ENCODE peak calls at places on chromosomes 3 and 15, in five cellular contexts. S is HCT116, P is SK-N-SH, E is GM23248, F is Karpas-422. C is an unnamed sample. For H3K9me2, the result is how much of the 10 kb centered on the place peaks cover.

GRCh38 chr3:195254454-195255175 is 16.3 kb downstream of the XXYLT1 start:
- DNase-seq in P (peak), E (no peak), S (no peak), F (no peak), C (no peak)

GRCh38 chr3:87167634-87168456 is 59.3 kb upstream of the CHMP2B start:
- DNase-seq in P (peak), E (peak), S (peak), F (peak), C (peak)

GRCh38 chr15:25246641-25247417 is 192.0 kb downstream of the UBE3A start:
- DNase-seq in P (no peak), E (no peak), F (no peak), S (no peak), C (no peak)

GRCh38 chr3:144369151-144369879 is 397.7 kb downstream of the DIPK2A start:
- DNase-seq in F (no peak), S (no peak), E (no peak), P (no peak), C (no peak)

GRCh38 chr3:187368251-187368733 is at the start of gene RTP4:
- DNase-seq in S (no peak), F (peak), P (no peak), E (peak), C (peak)

GRCh38 chr3:127449489-127450212 is 140.9 kb downstream of the TPRA1 start:
- DNase-seq in S (no peak), E (no peak), P (no peak), F (no peak), C (no peak)

GRCh38 chr3:115632026-115632425 is 8.7 kb downstream of the GAP43 start:
- DNase-seq in E (no peak), P (no peak), F (no peak), S (no peak), C (no peak)

GRCh38 chr3:71554649-71555048 is 28.9 kb downstream of the FOXP1 start:
- DNase-seq in S (no peak), P (no peak), E (no peak), F (no peak), C (no peak)

GRCh38 chr15:64456634-64457108 is 3.7 kb upstream of the ZNF609 start:
- DNase-seq in S (no peak), P (no peak), E (no peak), F (no peak), C (no peak)

GRCh38 chr3:102269401-102269800 is 165.4 kb upstream of the ZPLD1 start:
- DNase-seq in S (no peak), P (no peak), F (no peak), E (no peak), C (no peak)

GRCh38 chr3:149554826-149555225 is 80.3 kb downstream of the TM4SF4 start:
- DNase-seq in F (no peak), S (peak), E (peak), P (no peak), C (no peak)

GRCh38 chr3:194622621-194623360 is 10.4 kb downstream of the TMEM44 start:
- DNase-seq in F (no peak), P (no peak), E (no peak), S (no peak), C (no peak)

GRCh38 chr3:115551091-115551490 is 72.2 kb upstream of the GAP43 start:
- DNase-seq in F (no peak), P (peak), S (no peak), E (peak), C (no peak)

GRCh38 chr15:67762610-67763368 is 62.5 kb upstream of the SKOR1 start:
- DNase-seq in P (no peak), E (peak), F (no peak), S (no peak), C (peak)

GRCh38 chr15:60773255-60773654 is 294.3 kb upstream of the ICE2 start:
- DNase-seq in P (no peak), F (no peak), S (no peak), E (no peak), C (no peak)

GRCh38 chr15:41971089-41971892 is 1.1 kb downstream of the EHD4 start:
- DNase-seq in S (peak), F (peak), E (peak), P (peak), C (peak)

DNA sequence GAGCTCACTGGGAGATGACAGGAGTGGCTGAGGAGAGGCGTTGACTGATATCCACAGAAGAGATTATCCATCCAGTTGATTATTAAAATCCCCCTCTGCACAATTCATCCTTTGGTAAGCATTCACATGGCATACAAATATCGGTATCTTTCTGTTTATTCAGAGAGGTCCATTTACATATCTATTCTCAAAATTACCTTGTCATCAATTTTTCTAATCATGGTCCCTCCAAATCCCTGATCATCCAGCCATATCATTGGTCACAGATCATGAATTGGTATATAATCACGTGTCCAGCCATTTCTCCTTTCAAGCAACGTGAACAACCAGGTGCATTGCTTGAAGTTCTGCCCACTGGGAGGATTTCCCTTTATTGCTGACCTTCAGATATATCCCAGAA is 1321.0 kb downstream of the ROBO2 start:
- DNase-seq in E (no peak), S (no peak), F (no peak), P (no peak), C (no peak)
- H3K9me2 ChIP-seq in E (under half), S (under half), F (under half), P (under half), C (under half)

GRCh38 chr3:41158947-41159346 is 40.4 kb upstream of the CTNNB1 start:
- DNase-seq in F (no peak), P (no peak), S (no peak), E (no peak), C (no peak)

GRCh38 chr3:41162981-41163380 is 36.3 kb upstream of the CTNNB1 start:
- DNase-seq in E (no peak), P (no peak), F (no peak), S (no peak), C (no peak)

GRCh38 chr3:41167722-41168497 is 31.4 kb upstream of the CTNNB1 start:
- DNase-seq in F (no peak), S (no peak), E (no peak), P (no peak), C (no peak)

GRCh38 chr3:41159581-41160189 is 39.6 kb upstream of the CTNNB1 start:
- DNase-seq in P (no peak), E (no peak), F (no peak), S (peak), C (no peak)

GRCh38 chr3:41162541-41162940 is 36.8 kb upstream of the CTNNB1 start:
- DNase-seq in E (no peak), S (no peak), F (no peak), P (no peak), C (no peak)
- H3K9me2 ChIP-seq in E (under half), S (under half), F (under half), P (under half), C (under half)

DNA sequence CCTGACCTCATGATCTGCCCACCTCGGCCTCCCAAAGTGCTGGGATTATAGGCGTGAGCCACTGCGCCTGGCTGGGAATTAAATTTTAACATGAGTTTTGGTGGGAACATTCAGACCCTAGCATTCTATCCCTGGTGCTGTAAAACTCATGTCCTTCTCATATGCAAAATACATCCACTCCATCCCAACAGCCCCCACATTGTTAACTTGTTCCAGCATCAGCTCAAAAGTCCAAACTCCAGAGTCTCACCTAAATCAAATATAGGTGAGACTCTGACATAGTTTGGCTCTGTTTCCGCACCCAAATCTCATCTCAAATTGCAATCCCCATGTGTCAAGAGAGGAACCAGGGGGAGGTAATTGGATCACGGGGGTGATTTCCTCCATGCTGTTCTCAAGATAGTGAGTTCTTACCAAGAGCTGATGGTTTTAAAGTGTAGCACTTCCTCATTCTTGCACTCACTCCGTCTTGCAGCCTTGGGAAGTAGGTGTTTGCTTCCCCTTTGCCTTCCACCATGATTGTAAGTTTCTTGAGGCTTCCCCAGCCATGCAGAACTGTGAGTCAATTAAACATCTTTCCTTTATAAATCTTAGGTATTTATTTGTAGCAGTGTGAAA is 96.2 kb upstream of the PLCL2 start:
- DNase-seq in E (no peak), F (no peak), P (no peak), S (no peak), C (no peak)
- H3K9me2 ChIP-seq in E (under half), F (under half), P (under half), S (under half), C (under half)

GRCh38 chr3:41169038-41169437 is 30.3 kb upstream of the CTNNB1 start:
- DNase-seq in P (no peak), S (no peak), E (peak), F (no peak), C (no peak)

DNA sequence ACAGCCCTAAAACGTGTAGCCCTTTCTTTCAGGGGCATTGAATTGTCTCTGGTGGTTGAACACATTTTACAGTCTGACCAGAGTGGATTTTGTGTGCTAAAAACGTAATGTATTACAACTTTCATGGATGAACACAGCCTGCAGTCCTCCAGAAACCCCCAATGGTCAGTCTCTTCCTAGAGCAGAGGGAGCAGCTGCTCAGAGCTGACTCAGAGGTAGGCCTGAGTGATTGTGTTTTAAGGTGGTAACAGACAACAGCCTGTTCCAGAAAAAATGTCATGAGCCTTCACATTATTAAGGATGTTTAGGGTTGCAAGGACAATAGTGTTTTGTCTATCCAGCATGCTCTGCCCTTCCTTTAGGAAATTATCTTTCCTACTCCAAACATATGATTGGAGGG is 34.5 kb upstream of the CTNNB1 start:
- DNase-seq in S (no peak), F (no peak), P (no peak), E (no peak), C (no peak)
- H3K9me2 ChIP-seq in S (under half), F (under half), P (under half), E (under half), C (under half)

GRCh38 chr3:41163399-41163798 is 35.9 kb upstream of the CTNNB1 start:
- DNase-seq in S (no peak), E (no peak), P (no peak), F (no peak), C (no peak)
- H3K9me2 ChIP-seq in S (under half), E (under half), P (under half), F (under half), C (under half)